ENCODE peak calls at places on chromosomes 3 and 15, in eight cellular contexts. O is heart left ventricle; D is cardiac fibroblast; Y is pancreas; K is neural crest cell; F is body of pancreas; J is CD8-positive, alpha-beta T cell; X is mucosa of descending colon. C is an unnamed sample.

GRCh38 chr15:67066041-67067021 is 929 bp downstream of the SMAD3 start:
- DNase-seq in O (no peak), D (peak; percentile 35), Y (no peak), K (peak; percentile 21), F (no peak), J (peak; percentile 33), X (peak; percentile 67), C (no peak)

GRCh38 chr3:111210866-111211564 is 139.4 kb downstream of the NECTIN3 start:
- DNase-seq in O (no peak), D (no peak), Y (no peak), K (no peak), F (no peak), J (no peak), X (no peak), C (no peak)

GRCh38 chr15:56207711-56208110 is 36.0 kb downstream of the RFX7 start:
- DNase-seq in O (no peak), D (no peak), Y (no peak), K (no peak), F (no peak), J (peak; percentile 16), X (no peak), C (no peak)

GRCh38 chr3:99878005-99878404 is 60.3 kb downstream of the CMSS1 start:
- DNase-seq in O (no peak), D (peak; percentile 67), Y (no peak), K (no peak), F (peak; percentile 18), J (no peak), X (no peak), C (no peak)

GRCh38 chr3:129001817-129002572 is 891 bp downstream of the EFCC1 start:
- DNase-seq in O (no peak), D (no peak), Y (peak; percentile 76), K (peak; percentile 31), F (no peak), J (peak; percentile 12), X (no peak), C (no peak)

GRCh38 chr3:104989878-104990277 is 376.8 kb upstream of the ALCAM start:
- DNase-seq in O (no peak), D (no peak), Y (no peak), K (no peak), F (no peak), J (no peak), X (no peak), C (no peak)

GRCh38 chr15:77504310-77504709 is 83.6 kb downstream of the HMG20A start:
- DNase-seq in O (no peak), D (no peak), Y (no peak), K (no peak), F (peak; percentile 27), J (no peak), X (peak; percentile 70), C (no peak)

GRCh38 chr3:110062711-110063110 is 725.4 kb upstream of the DPPA4 start:
- DNase-seq in O (no peak), D (no peak), Y (no peak), K (no peak), F (no peak), J (no peak), X (no peak), C (no peak)

GRCh38 chr15:87703238-87704111 is 553.1 kb downstream of the NTRK3 start:
- DNase-seq in O (no peak), D (no peak), Y (no peak), K (no peak), F (no peak), J (no peak), X (no peak), C (no peak)

GRCh38 chr3:53255775-53256703 is at the start of gene TKT:
- DNase-seq in O (peak; percentile 89), D (peak; percentile 91), Y (peak; percentile 94), K (peak; percentile 64), F (peak; percentile 91), J (peak; percentile 77), X (peak; percentile 93), C (peak; percentile 51)

GRCh38 chr15:33150993-33151392 is 43.5 kb downstream of the FMN1 start:
- DNase-seq in O (no peak), D (no peak), Y (no peak), K (no peak), F (no peak), J (no peak), X (no peak), C (no peak)

GRCh38 chr3:23103764-23104163 is 99.4 kb upstream of the UBE2E2 start:
- DNase-seq in O (no peak), D (no peak), Y (no peak), K (no peak), F (peak; percentile 13), J (no peak), X (no peak), C (no peak)

GRCh38 chr3:79258479-79258878 is 509.3 kb downstream of the ROBO1 start:
- DNase-seq in O (no peak), D (no peak), Y (no peak), K (no peak), F (no peak), J (no peak), X (no peak), C (no peak)

GRCh38 chr3:162041622-162042021 is 545.0 kb downstream of the OTOL1 start:
- DNase-seq in O (no peak), D (no peak), Y (no peak), K (no peak), F (no peak), J (no peak), X (no peak), C (no peak)

GRCh38 chr3:14548321-14548729 is 8.2 kb upstream of the GRIP2 start:
- DNase-seq in O (peak; percentile 78), D (peak; percentile 74), Y (peak; percentile 54), K (peak; percentile 73), F (peak; percentile 56), J (peak; percentile 36), X (peak; percentile 50), C (peak; percentile 14)

GRCh38 chr3:14547693-14548092 is 7.6 kb upstream of the GRIP2 start:
- DNase-seq in O (no peak), D (no peak), Y (peak; percentile 4), K (no peak), F (no peak), J (no peak), X (peak; percentile 10), C (no peak)

GRCh38 chr3:14550651-14551611 is 10.8 kb upstream of the GRIP2 start:
- DNase-seq in O (no peak), D (peak; percentile 11), Y (no peak), K (no peak), F (no peak), J (no peak), X (peak; percentile 25), C (no peak)

GRCh38 chr3:14550181-14550580 is 10.0 kb upstream of the GRIP2 start:
- DNase-seq in O (no peak), D (no peak), Y (no peak), K (no peak), F (no peak), J (no peak), X (no peak), C (no peak)

GRCh38 chr3:14549256-14549931 is 9.3 kb upstream of the GRIP2 start:
- DNase-seq in O (no peak), D (peak; percentile 7), Y (peak; percentile 33), K (no peak), F (no peak), J (no peak), X (peak; percentile 12), C (no peak)
- TF ChIP-seq CTCF in O (peak; percentile 19), D (peak; percentile 23), Y (no peak), K (peak; percentile 48), F (peak; percentile 15), J (no peak), X (no peak), C (no peak)

GRCh38 chr15:76075060-76075459 is 15.3 kb downstream of the TMEM266 start:
- DNase-seq in O (no peak), D (no peak), Y (no peak), K (no peak), F (no peak), J (no peak), X (no peak), C (no peak)

GRCh38 chr15:76084263-76084662 is 24.5 kb downstream of the TMEM266 start:
- DNase-seq in O (no peak), D (no peak), Y (no peak), K (no peak), F (no peak), J (no peak), X (no peak), C (no peak)

GRCh38 chr15:76073554-76073953 is 13.8 kb downstream of the TMEM266 start:
- DNase-seq in O (no peak), D (no peak), Y (no peak), K (no peak), F (no peak), J (no peak), X (no peak), C (no peak)

DNA sequence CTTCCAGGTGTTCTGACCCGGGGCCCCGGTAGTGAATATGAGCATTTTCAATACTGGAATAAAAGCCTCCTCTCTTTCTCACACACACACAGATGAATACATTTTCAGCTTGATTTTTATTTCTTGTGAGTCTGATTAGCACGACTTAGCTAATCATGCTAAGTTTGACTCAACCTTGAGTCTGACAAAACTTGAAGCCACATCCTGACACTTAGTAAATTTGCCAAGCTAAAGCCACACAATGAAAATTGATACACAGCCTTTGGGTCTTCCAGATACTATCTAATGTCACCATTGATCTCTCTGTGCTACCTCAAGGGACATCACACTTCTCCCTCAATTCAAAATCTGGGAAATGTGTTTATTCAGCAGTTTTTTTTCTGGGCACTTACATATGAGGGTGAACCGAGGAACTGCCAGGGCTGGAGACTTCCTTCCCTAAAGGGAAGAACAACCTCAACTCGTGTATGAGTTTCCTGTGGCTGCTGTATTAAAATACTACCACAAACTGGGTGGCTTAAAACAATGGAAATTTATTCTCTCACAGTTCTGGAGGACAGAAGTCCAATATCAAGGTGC is 18.6 kb downstream of the TMEM266 start:
- DNase-seq in O (no peak), D (no peak), Y (no peak), K (no peak), F (no peak), J (no peak), X (no peak), C (no peak)
- TF ChIP-seq CTCF in O (no peak), D (no peak), Y (no peak), K (no peak), F (no peak), J (no peak), X (no peak), C (no peak)

DNA sequence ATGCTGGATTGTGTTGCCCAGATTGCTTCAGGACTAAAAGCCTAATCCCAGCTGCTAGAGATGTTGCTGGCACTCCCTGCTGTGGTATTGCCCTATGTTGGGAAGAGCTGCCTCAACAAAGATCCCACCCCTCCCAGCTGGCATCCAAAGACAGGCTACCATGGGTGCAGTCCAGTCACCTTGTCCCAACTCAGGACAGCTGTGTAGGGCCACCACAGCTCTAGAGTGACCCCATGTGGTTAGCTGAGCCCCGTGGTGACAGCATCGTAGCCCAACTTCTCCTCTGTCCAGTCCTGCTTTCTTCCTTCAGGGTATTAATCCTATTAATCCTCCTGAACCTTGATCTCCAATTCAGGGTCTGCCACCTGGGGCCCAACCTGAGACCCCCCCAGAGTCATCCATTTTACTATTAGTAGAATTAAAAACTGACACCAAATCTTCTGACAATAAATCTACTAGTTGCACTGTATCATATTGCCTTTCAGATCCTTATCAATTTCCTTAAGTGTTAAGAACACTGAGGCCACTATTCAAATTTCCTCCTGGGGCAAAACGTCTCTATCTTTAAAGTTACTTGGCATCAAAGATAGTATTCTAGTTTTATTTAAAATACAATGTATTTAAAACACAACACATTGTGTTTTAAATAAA is 83.5 kb downstream of the AQP9 start:
- DNase-seq in O (peak; percentile 16), D (peak; percentile 47), Y (no peak), K (no peak), F (no peak), J (no peak), X (no peak), C (no peak)
- TF ChIP-seq CTCF in O (no peak), D (peak; percentile 81), Y (no peak), K (peak; percentile 41), F (no peak), J (no peak), X (no peak), C (peak; percentile 61)

GRCh38 chr3:130480736-130481135 is 36.2 kb upstream of the COL6A6 start:
- DNase-seq in O (no peak), D (peak; percentile 83), Y (no peak), K (peak; percentile 3), F (peak; percentile 15), J (no peak), X (no peak), C (peak; percentile 26)
- TF ChIP-seq CTCF in O (no peak), D (peak; percentile 20), Y (no peak), K (peak; percentile 59), F (peak; percentile 25), J (no peak), X (no peak), C (peak; percentile 79)

C was measured in LNCaP clone FGC.